ENCODE peak calls at places on chromosomes 12 and 14, in five cellular contexts. V, A, B, P and D are unnamed samples.

GRCh38 chr12:51721281-51721940 is 127.1 kb downstream of the FIGNL2 start:
- DNase-seq in V (peak), A (no peak), B (no peak), P (peak), D (peak)

GRCh38 chr12:92096346-92097136 is 49.1 kb downstream of the BTG1 start:
- DNase-seq in V (peak), A (no peak), B (peak), P (peak), D (no peak)

GRCh38 chr14:32932302-32932920 is 6.3 kb upstream of the NPAS3 start:
- DNase-seq in V (no peak), A (no peak), B (no peak), P (peak), D (no peak)

GRCh38 chr14:101733211-101733610 is 28.3 kb upstream of the PPP2R5C start:
- DNase-seq in V (peak), A (peak), B (no peak), P (no peak), D (no peak)

GRCh38 chr14:56811596-56812363 is 1.5 kb upstream of the OTX2 start:
- DNase-seq in V (no peak), A (no peak), B (no peak), P (peak), D (no peak)

GRCh38 chr12:38201461-38202276 is 114.9 kb upstream of the ALG10B start:
- DNase-seq in V (no peak), A (no peak), B (no peak), P (no peak), D (peak)

GRCh38 chr14:96134508-96134907 is 70.1 kb upstream of the BDKRB2 start:
- DNase-seq in V (no peak), A (no peak), B (no peak), P (no peak), D (no peak)

GRCh38 chr12:116919247-116919671 is 8.5 kb downstream of the FBXW8 start:
- DNase-seq in V (no peak), A (peak), B (no peak), P (no peak), D (no peak)

GRCh38 chr12:58443981-58444371 is 476.3 kb downstream of the LRIG3 start:
- DNase-seq in V (peak), A (peak), B (no peak), P (no peak), D (no peak)

GRCh38 chr12:61023231-61023630 is 1237.0 kb upstream of the USP15 start:
- DNase-seq in V (no peak), A (no peak), B (no peak), P (no peak), D (peak)

GRCh38 chr12:27981874-27982273 is 9.3 kb upstream of the PTHLH start:
- DNase-seq in V (peak), A (no peak), B (no peak), P (no peak), D (no peak)

GRCh38 chr12:14960548-14961465 is 594 bp downstream of the ARHGDIB start:
- DNase-seq in V (peak), A (no peak), B (peak), P (no peak), D (no peak)

GRCh38 chr12:56255671-56256070 is 2.5 kb downstream of the ANKRD52 start:
- DNase-seq in V (no peak), A (no peak), B (no peak), P (no peak), D (no peak)

GRCh38 chr12:107349008-107349747 is 255.8 kb upstream of the CRY1 start:
- DNase-seq in V (peak), A (peak), B (peak), P (peak), D (no peak)

DNA sequence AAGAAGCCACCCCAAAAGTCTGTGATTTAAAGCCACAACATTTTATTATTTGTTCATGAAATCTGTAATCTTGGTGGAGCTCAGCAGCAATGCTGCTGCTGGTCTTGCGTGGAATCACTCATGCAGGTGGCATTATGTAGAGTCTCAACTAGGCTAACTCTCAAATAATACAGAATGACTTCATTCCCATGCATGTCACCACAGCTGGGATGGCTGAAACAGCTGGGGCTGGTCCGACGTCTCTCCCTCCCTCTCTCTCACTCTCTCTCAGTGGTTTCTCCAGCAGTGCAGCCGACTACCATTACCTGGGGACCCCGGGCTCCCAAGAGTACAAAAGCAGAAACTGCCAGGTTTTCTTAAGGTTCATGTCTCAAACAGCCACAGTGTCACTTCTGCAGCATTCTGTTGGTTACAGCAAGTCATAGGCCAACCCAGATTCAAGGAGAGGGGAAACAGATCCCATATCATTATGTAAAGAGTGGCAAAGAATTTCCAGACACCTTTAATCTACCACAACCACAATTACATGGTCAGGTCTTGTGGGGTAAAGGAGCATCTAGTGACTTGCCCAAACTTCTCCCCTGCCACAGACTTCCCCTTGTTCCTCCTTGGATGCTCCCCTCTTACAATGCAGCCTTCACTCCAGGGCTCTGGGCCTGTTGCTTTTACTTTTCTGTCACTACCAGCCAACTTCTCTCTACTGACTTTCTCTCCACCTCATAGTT is 192.0 kb upstream of the HMGA2 start:
- DNase-seq in V (peak), A (no peak), B (no peak), P (no peak), D (no peak)
- H3K9ac ChIP-seq in V (peak), A (no peak), B (peak), P (no peak), D (no peak)

GRCh38 chr14:35215110-35215872 is 76.9 kb upstream of the PSMA6 start:
- DNase-seq in V (peak), A (no peak), B (peak), P (peak), D (no peak)
- TF ChIP-seq CTCF in V (peak), A (no peak), B (no peak), P (peak), D (peak)

GRCh38 chr12:67818379-67819001 is 169.9 kb downstream of the DYRK2 start:
- DNase-seq in V (no peak), A (no peak), B (no peak), P (no peak), D (no peak)

GRCh38 chr12:67820694-67821093 is 168.6 kb upstream of the IFNG-AS1 start:
- DNase-seq in V (no peak), A (no peak), B (no peak), P (no peak), D (no peak)

GRCh38 chr12:67819902-67820301 is 169.3 kb upstream of the IFNG-AS1 start:
- DNase-seq in V (no peak), A (no peak), B (no peak), P (no peak), D (no peak)

GRCh38 chr12:67813509-67813908 is 165.0 kb downstream of the DYRK2 start:
- DNase-seq in V (peak), A (no peak), B (no peak), P (no peak), D (no peak)

DNA sequence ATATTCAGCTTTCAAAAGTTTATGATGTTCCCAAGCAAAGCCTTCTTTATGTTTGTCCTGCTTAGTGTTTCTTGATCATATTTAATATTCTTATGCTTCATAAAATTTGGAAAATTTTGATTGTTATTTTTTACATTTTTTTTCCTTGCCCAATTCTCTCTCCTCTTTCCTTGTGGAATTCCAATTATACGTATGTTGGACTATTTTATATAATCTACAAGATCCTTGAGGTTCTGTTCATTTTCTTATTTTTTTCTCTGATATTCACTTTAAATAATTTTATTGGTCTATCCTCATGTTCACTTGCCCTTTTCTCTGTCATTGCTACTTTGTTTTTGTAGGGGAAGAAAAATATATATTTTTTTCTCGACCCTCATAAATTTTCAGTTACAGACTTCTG is 167.7 kb downstream of the DYRK2 start:
- DNase-seq in V (no peak), A (no peak), B (no peak), P (no peak), D (no peak)
- H3K9ac ChIP-seq in V (no peak), A (no peak), B (no peak), P (no peak), D (no peak)

GRCh38 chr14:79408696-79409095 is 802.6 kb downstream of the DIO2 start:
- DNase-seq in V (no peak), A (no peak), B (no peak), P (peak), D (no peak)
- TF ChIP-seq CTCF in V (peak), A (no peak), B (no peak), P (peak), D (no peak)

DNA sequence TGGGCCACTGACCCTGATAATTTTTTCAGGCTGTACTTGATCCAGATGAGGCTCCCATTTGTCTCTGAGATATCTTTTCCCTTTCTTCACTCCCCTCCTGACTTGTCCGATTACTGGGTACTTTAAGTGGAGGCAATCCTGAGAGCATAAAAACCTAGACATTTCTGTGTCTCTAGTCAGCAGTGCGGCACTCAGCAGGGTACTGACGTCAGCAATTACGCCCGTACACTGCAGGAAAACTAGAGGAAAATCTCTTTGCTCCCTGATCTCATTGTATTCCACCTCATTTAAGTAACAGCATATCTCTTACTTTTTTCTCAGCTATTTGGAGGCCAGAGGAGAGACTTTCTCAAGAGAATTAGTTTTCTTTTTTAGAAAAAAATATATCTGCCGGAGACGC is 315.5 kb upstream of the OR4E1 start:
- DNase-seq in V (no peak), A (no peak), B (no peak), P (no peak), D (no peak)
- H3K9ac ChIP-seq in V (no peak), A (no peak), B (no peak), P (no peak), D (no peak)

DNA sequence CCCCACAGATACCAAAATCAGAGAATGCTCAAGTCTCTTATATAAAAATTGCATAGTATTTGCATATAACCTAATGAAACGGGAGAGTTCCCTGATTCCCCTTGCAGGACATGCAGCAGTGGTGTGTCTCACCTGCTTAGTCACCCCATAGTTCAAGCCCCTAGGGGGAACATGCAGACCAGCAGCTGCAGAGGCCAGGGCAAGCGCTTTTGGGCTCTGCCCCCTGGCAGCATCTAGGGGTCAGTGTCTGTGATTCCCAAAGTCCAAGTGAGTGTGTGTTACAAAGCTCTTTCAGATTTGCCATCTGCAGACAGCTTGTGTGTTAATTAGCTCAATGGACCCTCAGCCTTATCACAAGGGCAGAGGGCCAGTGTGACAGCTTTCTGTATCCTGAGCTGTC is 110.1 kb downstream of the DNAI7 start:
- DNase-seq in V (no peak), A (no peak), B (no peak), P (peak), D (no peak)
- TF ChIP-seq CTCF in V (no peak), A (no peak), B (no peak), P (peak), D (no peak)

DNA sequence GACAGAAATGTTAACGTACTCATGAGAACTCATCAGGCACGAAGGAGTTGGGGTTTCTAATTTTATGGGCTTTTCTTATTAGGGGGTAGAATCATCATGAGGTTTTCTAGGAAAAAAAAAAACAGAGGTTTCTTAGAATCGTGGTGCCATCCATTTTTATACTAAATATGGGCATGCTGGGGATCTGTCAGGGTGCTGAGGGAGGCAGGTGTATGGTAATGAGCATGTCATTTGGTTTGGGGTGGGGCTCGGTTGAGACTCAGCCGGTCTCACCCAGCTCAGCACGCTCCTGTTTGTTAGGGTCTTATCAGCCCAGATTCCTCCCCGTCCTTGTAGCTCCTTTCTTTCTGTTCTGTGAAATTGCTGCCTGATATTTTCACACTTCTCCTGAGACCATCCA is 98.2 kb downstream of the DICER1 start:
- DNase-seq in V (no peak), A (no peak), B (no peak), P (no peak), D (no peak)
- H3K9ac ChIP-seq in V (no peak), A (no peak), B (no peak), P (no peak), D (no peak)

DNA sequence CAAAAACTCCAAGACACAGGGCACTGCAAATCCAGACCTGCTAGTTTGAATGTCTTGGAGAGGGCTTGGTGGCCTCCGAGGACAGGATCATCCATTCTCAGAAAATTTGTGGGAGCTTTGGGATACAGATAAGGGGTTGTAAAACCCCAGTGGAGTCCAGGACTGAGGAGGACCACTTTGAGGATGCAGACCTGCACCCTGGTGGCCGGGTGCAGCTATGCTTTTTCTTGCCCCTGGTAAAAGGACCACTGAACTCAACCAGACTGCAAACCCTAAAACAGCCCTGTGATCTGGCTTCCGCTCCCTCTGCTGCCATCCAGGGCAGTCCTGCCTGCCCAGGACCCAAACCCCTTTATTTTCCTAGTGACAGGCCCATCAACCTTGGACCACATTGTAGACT is 169.5 kb upstream of the DAAM1 start:
- DNase-seq in V (peak), A (no peak), B (no peak), P (peak), D (no peak)
- TF ChIP-seq CTCF in V (peak), A (no peak), B (peak), P (peak), D (no peak)

GRCh38 chr14:22472466-22472865 is 116.6 kb downstream of the DAD1 start:
- DNase-seq in V (no peak), A (no peak), B (no peak), P (no peak), D (no peak)

GRCh38 chr14:22475381-22475780 is 113.6 kb downstream of the DAD1 start:
- DNase-seq in V (no peak), A (no peak), B (no peak), P (no peak), D (no peak)

GRCh38 chr14:22474730-22475351 is 114.2 kb downstream of the DAD1 start:
- DNase-seq in V (peak), A (no peak), B (peak), P (no peak), D (no peak)

GRCh38 chr14:22471545-22472121 is 117.4 kb downstream of the DAD1 start:
- DNase-seq in V (peak), A (peak), B (peak), P (peak), D (peak)

DNA sequence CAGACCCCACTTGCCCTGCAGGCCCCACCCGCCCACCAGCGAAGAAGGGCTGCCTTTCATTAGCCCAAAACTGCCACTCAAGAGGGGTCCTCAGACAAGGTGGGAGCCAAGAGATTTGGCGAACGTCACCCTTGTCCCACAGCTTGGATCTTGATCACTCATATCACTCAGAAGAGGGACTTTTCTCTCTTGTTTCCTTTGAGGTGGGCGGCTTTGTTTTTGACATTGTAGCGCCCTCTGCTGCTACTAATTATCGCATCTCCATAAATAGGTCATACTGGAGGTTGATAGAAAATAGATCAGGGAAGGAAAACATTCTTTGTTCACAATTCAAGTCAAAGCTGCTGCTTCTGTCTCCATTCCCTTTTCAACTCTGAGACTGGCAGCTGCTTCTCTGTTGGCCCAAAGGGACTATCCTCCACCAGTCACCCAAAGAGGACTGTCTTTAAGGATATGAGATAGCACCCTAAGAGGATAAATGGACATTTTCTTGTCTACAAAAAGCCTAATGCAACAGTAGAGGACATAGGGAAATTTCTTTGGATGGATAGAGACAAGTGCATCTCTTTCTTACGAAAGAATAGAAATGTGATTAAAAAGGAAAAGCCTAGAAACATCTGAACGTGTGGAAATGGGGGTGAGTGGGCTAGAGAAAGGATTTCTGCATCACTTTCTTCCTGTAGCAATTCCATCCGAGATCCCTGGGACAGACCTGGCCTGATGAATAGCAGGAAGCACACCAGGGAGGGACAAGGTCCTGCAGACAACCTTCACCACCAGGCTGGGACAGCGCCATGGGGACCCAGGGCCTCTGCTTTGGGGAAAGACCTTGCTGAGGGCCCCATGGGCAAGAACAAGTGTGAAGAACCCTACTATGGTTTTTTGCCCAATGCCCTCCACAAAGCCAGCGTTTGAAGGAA is 115.8 kb downstream of the DAD1 start:
- DNase-seq in V (peak), A (peak), B (peak), P (peak), D (no peak)
- H3K9ac ChIP-seq in V (no peak), A (no peak), B (no peak), P (no peak), D (no peak)